ENCODE peak calls at places on chromosome 17, in four cellular contexts. One of them, this sample, is unnamed.

GRCh38 chr17:32482568-32483320 is 4.0 kb upstream of the CDK5R1 start:
- DNase-seq in small intestine: no peak
- DNase-seq in HepG2: no peak
- DNase-seq in AG04450: no peak
- DNase-seq in this sample: no peak

GRCh38 chr17:47164263-47164662 is 24.8 kb downstream of the CDC27 start:
- DNase-seq in HepG2: no peak
- DNase-seq in small intestine: no peak
- DNase-seq in AG04450: no peak
- DNase-seq in this sample: no peak

GRCh38 chr17:57939797-57940196 is 15.4 kb downstream of the CUEDC1 start:
- DNase-seq in HepG2: no peak
- DNase-seq in AG04450: no peak
- DNase-seq in small intestine: peak; percentile 32
- DNase-seq in this sample: peak; percentile 97

GRCh38 chr17:37206299-37206698 is 169.5 kb upstream of the C17orf78 start:
- DNase-seq in small intestine: no peak
- DNase-seq in AG04450: no peak
- DNase-seq in HepG2: no peak
- DNase-seq in this sample: no peak

GRCh38 chr17:39404542-39405378 is 3.3 kb upstream of the FBXL20 start:
- DNase-seq in small intestine: no peak
- DNase-seq in AG04450: peak; percentile 53
- DNase-seq in HepG2: no peak
- DNase-seq in this sample: no peak

GRCh38 chr17:15883617-15884111 is 61.3 kb upstream of the ADORA2B start:
- DNase-seq in small intestine: no peak
- DNase-seq in AG04450: peak; percentile 62
- DNase-seq in HepG2: no peak
- DNase-seq in this sample: no peak

GRCh38 chr17:41697122-41697962 is 8.7 kb downstream of the EIF1 start:
- DNase-seq in AG04450: no peak
- DNase-seq in small intestine: peak; percentile 56
- DNase-seq in HepG2: no peak
- DNase-seq in this sample: no peak

GRCh38 chr17:37438141-37438540 is 31.5 kb downstream of the TADA2A start:
- DNase-seq in small intestine: no peak
- DNase-seq in HepG2: no peak
- DNase-seq in AG04450: no peak
- DNase-seq in this sample: no peak

GRCh38 chr17:77127735-77128361 is 12.9 kb upstream of the SEC14L1 start:
- DNase-seq in small intestine: peak; percentile 76
- DNase-seq in HepG2: no peak
- DNase-seq in AG04450: no peak
- DNase-seq in this sample: no peak

GRCh38 chr17:40095356-40095943 is 4.9 kb downstream of the NR1D1 start:
- DNase-seq in HepG2: no peak
- DNase-seq in small intestine: no peak
- DNase-seq in AG04450: no peak
- DNase-seq in this sample: no peak

GRCh38 chr17:58121925-58122324 is 26.3 kb upstream of the OR4D1 start:
- DNase-seq in HepG2: peak; percentile 56
- DNase-seq in small intestine: peak; percentile 24
- DNase-seq in AG04450: no peak
- DNase-seq in this sample: peak; percentile 61

GRCh38 chr17:69418535-69418934 is 4.0 kb downstream of the MAP2K6 start:
- DNase-seq in small intestine: peak; percentile 31
- DNase-seq in AG04450: no peak
- DNase-seq in HepG2: no peak
- DNase-seq in this sample: no peak

GRCh38 chr17:73851921-73852320 is 207.7 kb upstream of the SDK2 start:
- DNase-seq in HepG2: no peak
- DNase-seq in AG04450: no peak
- DNase-seq in small intestine: no peak
- DNase-seq in this sample: no peak

GRCh38 chr17:2449486-2449885 is 48.6 kb upstream of the MNT start:
- DNase-seq in AG04450: no peak
- DNase-seq in HepG2: no peak
- DNase-seq in small intestine: no peak
- DNase-seq in this sample: no peak

GRCh38 chr17:68718924-68719323 is 117.8 kb upstream of the FAM20A start:
- DNase-seq in AG04450: no peak
- DNase-seq in small intestine: no peak
- DNase-seq in HepG2: no peak
- DNase-seq in this sample: no peak

GRCh38 chr17:82878545-82878944 is 38.7 kb upstream of the ZNF750 start:
- DNase-seq in AG04450: no peak
- DNase-seq in HepG2: no peak
- DNase-seq in small intestine: no peak
- DNase-seq in this sample: no peak

GRCh38 chr17:42725143-42725542 is 19.7 kb downstream of the EZH1 start:
- DNase-seq in AG04450: no peak
- DNase-seq in HepG2: no peak
- DNase-seq in small intestine: no peak
- DNase-seq in this sample: no peak

GRCh38 chr17:7587420-7587786 is 2.5 kb downstream of the SOX15 start:
- DNase-seq in HepG2: no peak
- DNase-seq in AG04450: peak; percentile 91
- DNase-seq in small intestine: no peak
- DNase-seq in this sample: no peak

GRCh38 chr17:48374650-48375230 is 55.3 kb downstream of the SKAP1 start:
- DNase-seq in HepG2: peak; percentile 49
- DNase-seq in AG04450: no peak
- DNase-seq in small intestine: peak; percentile 70
- DNase-seq in this sample: peak; percentile 88

GRCh38 chr17:39716879-39717536 is 13.3 kb downstream of the MIEN1 start:
- DNase-seq in AG04450: no peak
- DNase-seq in small intestine: peak; percentile 56
- DNase-seq in HepG2: no peak
- DNase-seq in this sample: no peak

GRCh38 chr17:40485851-40486512 is 15.4 kb downstream of the TNS4 start:
- DNase-seq in HepG2: peak; percentile 86
- DNase-seq in small intestine: no peak
- DNase-seq in AG04450: peak; percentile 98
- DNase-seq in this sample: no peak

GRCh38 chr17:37701424-37702020 is 43.3 kb downstream of the HNF1B start:
- DNase-seq in small intestine: peak; percentile 51
- DNase-seq in AG04450: no peak
- DNase-seq in HepG2: no peak
- DNase-seq in this sample: peak; percentile 86

GRCh38 chr17:50048146-50048720 is 7.7 kb upstream of the ITGA3 start:
- DNase-seq in AG04450: no peak
- DNase-seq in small intestine: no peak
- DNase-seq in HepG2: no peak
- DNase-seq in this sample: no peak

GRCh38 chr17:1197781-1198490 is 18.2 kb upstream of the ABR start:
- DNase-seq in AG04450: no peak
- DNase-seq in small intestine: peak; percentile 73
- DNase-seq in HepG2: no peak
- DNase-seq in this sample: peak; percentile 88

GRCh38 chr17:45371414-45372324 is 54.8 kb upstream of the MAP3K14 start:
- DNase-seq in HepG2: peak; percentile 89
- DNase-seq in AG04450: peak; percentile 93
- DNase-seq in small intestine: peak; percentile 75
- DNase-seq in this sample: no peak

GRCh38 chr17:29579866-29580771 is 9.3 kb downstream of the GIT1 start:
- DNase-seq in HepG2: peak; percentile 64
- DNase-seq in AG04450: no peak
- DNase-seq in small intestine: peak; percentile 84
- DNase-seq in this sample: peak; percentile 95

GRCh38 chr17:13154403-13154802 is 136.6 kb upstream of the ELAC2 start:
- DNase-seq in small intestine: no peak
- DNase-seq in AG04450: no peak
- DNase-seq in HepG2: no peak
- DNase-seq in this sample: no peak

GRCh38 chr17:57289613-57290012 is 33.3 kb downstream of the MSI2 start:
- DNase-seq in small intestine: no peak
- DNase-seq in AG04450: no peak
- DNase-seq in HepG2: no peak
- DNase-seq in this sample: no peak

GRCh38 chr17:46035112-46035818 is 36.2 kb downstream of the STH start:
- DNase-seq in AG04450: no peak
- DNase-seq in small intestine: no peak
- DNase-seq in HepG2: no peak
- DNase-seq in this sample: no peak

GRCh38 chr17:45144199-45145034 is 3.9 kb upstream of the HEXIM1 start:
- DNase-seq in small intestine: peak; percentile 50
- DNase-seq in HepG2: no peak
- DNase-seq in AG04450: no peak
- DNase-seq in this sample: no peak

GRCh38 chr17:73546770-73547345 is 97.4 kb downstream of the SDK2 start:
- DNase-seq in AG04450: no peak
- DNase-seq in HepG2: peak; percentile 13
- DNase-seq in small intestine: peak; percentile 73
- DNase-seq in this sample: peak; percentile 83

GRCh38 chr17:59561042-59561441 is 4.4 kb upstream of the DHX40 start:
- DNase-seq in AG04450: no peak
- DNase-seq in HepG2: peak; percentile 49
- DNase-seq in small intestine: peak; percentile 18
- DNase-seq in this sample: peak; percentile 55

GRCh38 chr17:15900871-15901270 is 44.1 kb upstream of the ADORA2B start:
- DNase-seq in AG04450: no peak
- DNase-seq in small intestine: no peak
- DNase-seq in HepG2: no peak
- DNase-seq in this sample: peak; percentile 66

GRCh38 chr17:82503094-82503727 is 16.3 kb upstream of the FOXK2 start:
- DNase-seq in small intestine: no peak
- DNase-seq in AG04450: no peak
- DNase-seq in HepG2: peak; percentile 50
- DNase-seq in this sample: no peak

DNA sequence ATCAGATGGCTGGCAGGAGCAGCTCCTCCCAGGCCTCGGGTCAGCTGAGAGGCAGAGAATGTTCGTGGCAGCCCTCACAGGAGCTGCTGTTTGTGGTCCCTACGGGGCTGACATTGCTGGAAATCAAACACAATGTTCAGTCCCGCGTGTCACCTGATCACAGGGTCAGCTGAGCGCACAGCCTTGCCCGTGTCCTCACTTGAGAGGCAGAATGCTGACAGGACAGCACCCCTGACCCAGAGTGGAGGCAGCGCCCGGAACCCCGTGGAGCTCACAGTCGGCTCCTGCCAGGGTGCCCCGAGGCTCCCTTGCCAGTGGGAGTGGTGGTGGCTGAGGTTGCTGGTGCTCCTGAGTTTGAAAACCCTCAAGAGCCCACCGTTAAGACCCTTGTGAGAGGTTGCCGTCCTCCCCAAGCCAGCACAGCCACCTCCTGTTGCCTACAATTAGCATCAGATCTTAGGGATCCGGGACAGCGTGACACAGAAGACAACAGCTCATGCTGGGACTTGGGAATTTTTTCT is 3.6 kb upstream of the CHMP6 start:
- DNase-seq in AG04450: no peak
- DNase-seq in HepG2: peak; percentile 51
- DNase-seq in small intestine: no peak
- DNase-seq in this sample: no peak
- H3K27ac ChIP-seq in AG04450: no peak overlapping the region
- H3K27ac ChIP-seq in HepG2: no peak overlapping the region
- H3K27ac ChIP-seq in small intestine: no peak overlapping the region
- H3K27ac ChIP-seq in this sample: no peak overlapping the region

GRCh38 chr17:5832886-5833285 is 237.3 kb upstream of the WSCD1 start:
- DNase-seq in HepG2: peak; percentile 37
- DNase-seq in small intestine: no peak
- DNase-seq in AG04450: peak; percentile 39
- DNase-seq in this sample: no peak
- H3K27ac ChIP-seq in HepG2: no peak overlapping the region
- H3K27ac ChIP-seq in small intestine: no peak overlapping the region
- H3K27ac ChIP-seq in AG04450: no peak overlapping the region
- H3K27ac ChIP-seq in this sample: no peak overlapping the region

DNA sequence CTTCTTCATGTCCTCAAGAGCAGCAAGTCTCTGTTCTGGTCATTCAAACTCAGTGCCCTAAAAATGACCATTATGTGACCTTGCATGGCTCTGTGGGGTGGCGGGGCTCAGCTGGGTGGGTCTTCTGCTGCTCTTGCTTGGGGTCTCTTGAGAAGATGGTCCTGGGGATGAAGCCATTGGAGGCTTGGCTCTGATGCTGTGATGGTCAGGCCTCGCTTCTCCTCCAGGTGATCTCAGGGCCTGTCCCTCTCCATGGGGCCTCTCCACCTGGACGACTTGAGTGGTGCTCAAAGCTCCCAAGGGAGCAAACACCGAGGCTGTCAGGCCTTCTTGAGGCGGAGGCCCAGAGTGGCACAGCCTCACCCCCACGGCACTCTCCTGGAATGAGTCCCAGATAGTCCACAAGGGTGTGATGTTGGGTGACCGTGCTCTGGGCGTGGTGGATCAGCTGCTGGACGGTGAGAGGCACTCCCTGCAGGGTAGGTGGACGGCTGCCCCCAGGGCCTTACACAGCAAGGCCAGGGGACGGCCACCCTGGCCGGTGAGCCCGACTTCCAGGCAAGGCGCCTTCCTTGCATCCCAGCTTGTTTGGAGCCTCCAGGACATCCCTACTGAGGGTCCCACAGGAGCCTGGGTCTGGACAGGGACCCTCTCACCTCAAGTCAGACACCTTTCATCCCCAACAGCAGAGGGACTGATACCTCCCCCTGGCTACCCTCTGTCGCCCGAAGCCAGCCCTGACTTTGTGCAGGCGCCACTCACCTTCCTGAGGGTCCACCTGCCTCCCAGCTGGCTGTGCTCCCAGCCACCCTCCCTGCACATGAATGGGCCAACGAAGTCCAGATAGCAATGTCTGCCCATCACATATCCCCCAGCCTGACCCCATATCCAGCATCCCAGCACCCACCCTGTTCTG is 48.7 kb downstream of the USP22 start:
- DNase-seq in small intestine: peak; percentile 44
- DNase-seq in AG04450: no peak
- DNase-seq in HepG2: no peak
- DNase-seq in this sample: no peak
- H3K27ac ChIP-seq in small intestine: no peak overlapping the region
- H3K27ac ChIP-seq in AG04450: no peak overlapping the region
- H3K27ac ChIP-seq in HepG2: no peak overlapping the region
- H3K27ac ChIP-seq in this sample: no peak overlapping the region

GRCh38 chr17:75531724-75532090 is 6.2 kb downstream of the LLGL2 start:
- DNase-seq in HepG2: no peak
- DNase-seq in AG04450: no peak
- DNase-seq in small intestine: peak; percentile 57
- DNase-seq in this sample: no peak

GRCh38 chr17:75526555-75527270 is 1.2 kb downstream of the LLGL2 start:
- DNase-seq in small intestine: peak; percentile 87
- DNase-seq in AG04450: no peak
- DNase-seq in HepG2: no peak
- DNase-seq in this sample: no peak

GRCh38 chr17:75535871-75536270 is 10.4 kb downstream of the LLGL2 start:
- DNase-seq in HepG2: no peak
- DNase-seq in small intestine: no peak
- DNase-seq in AG04450: no peak
- DNase-seq in this sample: no peak

GRCh38 chr17:75535119-75535537 is 9.6 kb downstream of the LLGL2 start:
- DNase-seq in small intestine: peak; percentile 88
- DNase-seq in HepG2: no peak
- DNase-seq in AG04450: no peak
- DNase-seq in this sample: no peak

GRCh38 chr17:75530837-75531723 is 5.6 kb downstream of the LLGL2 start:
- DNase-seq in HepG2: no peak
- DNase-seq in small intestine: peak; percentile 84
- DNase-seq in AG04450: no peak
- DNase-seq in this sample: no peak
- H3K27ac ChIP-seq in HepG2: no peak overlapping the region
- H3K27ac ChIP-seq in small intestine: peak overlapping the region; percentile 85
- H3K27ac ChIP-seq in AG04450: no peak overlapping the region
- H3K27ac ChIP-seq in this sample: no peak overlapping the region

GRCh38 chr17:78359936-78360370 is at the start of gene SOCS3:
- DNase-seq in small intestine: peak; percentile 93
- DNase-seq in AG04450: peak; percentile 86
- DNase-seq in HepG2: peak; percentile 86
- DNase-seq in this sample: peak; percentile 75
- H3K27ac ChIP-seq in small intestine: peak within 1 kb of the TSS; percentile 85
- H3K27ac ChIP-seq in AG04450: peak within 1 kb of the TSS; percentile 82
- H3K27ac ChIP-seq in HepG2: no peak within 1 kb of the TSS
- H3K27ac ChIP-seq in this sample: no peak within 1 kb of the TSS